ENCODE peak calls at places on chromosomes 5 and 9, in eight cellular contexts. One of them, this sample, is unnamed.

GRCh38 chr9:124593080-124594058 is 86.2 kb upstream of the NR5A1 start:
- DNase-seq in brain microvascular endothelial cell: no peak
- DNase-seq in stimulated activated CD4-positive, alpha-beta T cell treated with anti-CD3 and anti-CD28 coated beads, Interleukin-15, amount 100 ng/mL, for 1 hour: no peak
- DNase-seq in heart right ventricle: no peak
- DNase-seq in RPMI8226: no peak
- DNase-seq in GM06990: no peak
- DNase-seq in NCI-H1105 treated with DMSO at 0.1 percent for 48 hours: no peak
- DNase-seq in hepatocyte: peak
- DNase-seq in this sample: no peak

GRCh38 chr5:145509336-145510150 is 325.6 kb downstream of the PRELID2 start:
- DNase-seq in brain microvascular endothelial cell: no peak
- DNase-seq in stimulated activated CD4-positive, alpha-beta T cell treated with anti-CD3 and anti-CD28 coated beads, Interleukin-15, amount 100 ng/mL, for 1 hour: no peak
- DNase-seq in heart right ventricle: no peak
- DNase-seq in RPMI8226: no peak
- DNase-seq in GM06990: no peak
- DNase-seq in NCI-H1105 treated with DMSO at 0.1 percent for 48 hours: peak
- DNase-seq in hepatocyte: no peak
- DNase-seq in this sample: no peak

GRCh38 chr5:16615737-16616535 is 861 bp downstream of the RETREG1 start:
- DNase-seq in brain microvascular endothelial cell: no peak
- DNase-seq in stimulated activated CD4-positive, alpha-beta T cell treated with anti-CD3 and anti-CD28 coated beads, Interleukin-15, amount 100 ng/mL, for 1 hour: no peak
- DNase-seq in heart right ventricle: no peak
- DNase-seq in RPMI8226: no peak
- DNase-seq in GM06990: no peak
- DNase-seq in NCI-H1105 treated with DMSO at 0.1 percent for 48 hours: peak
- DNase-seq in hepatocyte: peak
- DNase-seq in this sample: peak

GRCh38 chr9:64773491-64773931 is 511.5 kb downstream of the FOXD4L5 start:
- DNase-seq in brain microvascular endothelial cell: no peak
- DNase-seq in stimulated activated CD4-positive, alpha-beta T cell treated with anti-CD3 and anti-CD28 coated beads, Interleukin-15, amount 100 ng/mL, for 1 hour: no peak
- DNase-seq in heart right ventricle: no peak
- DNase-seq in RPMI8226: peak
- DNase-seq in GM06990: peak
- DNase-seq in NCI-H1105 treated with DMSO at 0.1 percent for 48 hours: no peak
- DNase-seq in hepatocyte: peak
- DNase-seq in this sample: no peak

GRCh38 chr9:109753308-109753707 is 26.7 kb upstream of the PALM2AKAP2 start:
- DNase-seq in brain microvascular endothelial cell: no peak
- DNase-seq in stimulated activated CD4-positive, alpha-beta T cell treated with anti-CD3 and anti-CD28 coated beads, Interleukin-15, amount 100 ng/mL, for 1 hour: no peak
- DNase-seq in heart right ventricle: no peak
- DNase-seq in RPMI8226: no peak
- DNase-seq in GM06990: no peak
- DNase-seq in NCI-H1105 treated with DMSO at 0.1 percent for 48 hours: no peak
- DNase-seq in hepatocyte: no peak
- DNase-seq in this sample: no peak

GRCh38 chr9:120892748-120893584 is 16.0 kb upstream of the PHF19 start:
- DNase-seq in brain microvascular endothelial cell: peak
- DNase-seq in stimulated activated CD4-positive, alpha-beta T cell treated with anti-CD3 and anti-CD28 coated beads, Interleukin-15, amount 100 ng/mL, for 1 hour: no peak
- DNase-seq in heart right ventricle: no peak
- DNase-seq in RPMI8226: peak
- DNase-seq in GM06990: peak
- DNase-seq in NCI-H1105 treated with DMSO at 0.1 percent for 48 hours: no peak
- DNase-seq in hepatocyte: no peak
- DNase-seq in this sample: no peak

GRCh38 chr9:92666236-92666635 is 3.7 kb downstream of the IPPK start:
- DNase-seq in brain microvascular endothelial cell: no peak
- DNase-seq in stimulated activated CD4-positive, alpha-beta T cell treated with anti-CD3 and anti-CD28 coated beads, Interleukin-15, amount 100 ng/mL, for 1 hour: no peak
- DNase-seq in heart right ventricle: no peak
- DNase-seq in RPMI8226: no peak
- DNase-seq in GM06990: no peak
- DNase-seq in NCI-H1105 treated with DMSO at 0.1 percent for 48 hours: no peak
- DNase-seq in hepatocyte: no peak
- DNase-seq in this sample: peak

GRCh38 chr5:90553711-90554110 is 4.9 kb upstream of the ADGRV1 start:
- DNase-seq in brain microvascular endothelial cell: no peak
- DNase-seq in stimulated activated CD4-positive, alpha-beta T cell treated with anti-CD3 and anti-CD28 coated beads, Interleukin-15, amount 100 ng/mL, for 1 hour: no peak
- DNase-seq in heart right ventricle: no peak
- DNase-seq in RPMI8226: no peak
- DNase-seq in GM06990: no peak
- DNase-seq in NCI-H1105 treated with DMSO at 0.1 percent for 48 hours: no peak
- DNase-seq in hepatocyte: no peak
- DNase-seq in this sample: no peak

GRCh38 chr5:73719616-73720015 is 93.6 kb downstream of the ARHGEF28 start:
- DNase-seq in brain microvascular endothelial cell: no peak
- DNase-seq in stimulated activated CD4-positive, alpha-beta T cell treated with anti-CD3 and anti-CD28 coated beads, Interleukin-15, amount 100 ng/mL, for 1 hour: no peak
- DNase-seq in heart right ventricle: no peak
- DNase-seq in RPMI8226: no peak
- DNase-seq in GM06990: no peak
- DNase-seq in NCI-H1105 treated with DMSO at 0.1 percent for 48 hours: no peak
- DNase-seq in hepatocyte: no peak
- DNase-seq in this sample: no peak

GRCh38 chr9:125969868-125970267 is 222.7 kb downstream of the PBX3 start:
- DNase-seq in brain microvascular endothelial cell: no peak
- DNase-seq in stimulated activated CD4-positive, alpha-beta T cell treated with anti-CD3 and anti-CD28 coated beads, Interleukin-15, amount 100 ng/mL, for 1 hour: no peak
- DNase-seq in heart right ventricle: no peak
- DNase-seq in RPMI8226: no peak
- DNase-seq in GM06990: no peak
- DNase-seq in NCI-H1105 treated with DMSO at 0.1 percent for 48 hours: no peak
- DNase-seq in hepatocyte: no peak
- DNase-seq in this sample: no peak

GRCh38 chr5:177442066-177442836 is 4.4 kb upstream of the PRR7 start:
- DNase-seq in brain microvascular endothelial cell: no peak
- DNase-seq in stimulated activated CD4-positive, alpha-beta T cell treated with anti-CD3 and anti-CD28 coated beads, Interleukin-15, amount 100 ng/mL, for 1 hour: no peak
- DNase-seq in heart right ventricle: no peak
- DNase-seq in RPMI8226: no peak
- DNase-seq in GM06990: peak
- DNase-seq in NCI-H1105 treated with DMSO at 0.1 percent for 48 hours: no peak
- DNase-seq in hepatocyte: no peak
- DNase-seq in this sample: no peak

GRCh38 chr9:126791406-126792230 is 13.2 kb upstream of the ZBTB43 start:
- DNase-seq in brain microvascular endothelial cell: peak
- DNase-seq in stimulated activated CD4-positive, alpha-beta T cell treated with anti-CD3 and anti-CD28 coated beads, Interleukin-15, amount 100 ng/mL, for 1 hour: no peak
- DNase-seq in heart right ventricle: no peak
- DNase-seq in RPMI8226: peak
- DNase-seq in GM06990: no peak
- DNase-seq in NCI-H1105 treated with DMSO at 0.1 percent for 48 hours: no peak
- DNase-seq in hepatocyte: peak
- DNase-seq in this sample: no peak

GRCh38 chr5:177995691-177996595 is at the start of gene PROP1:
- DNase-seq in brain microvascular endothelial cell: no peak
- DNase-seq in stimulated activated CD4-positive, alpha-beta T cell treated with anti-CD3 and anti-CD28 coated beads, Interleukin-15, amount 100 ng/mL, for 1 hour: no peak
- DNase-seq in heart right ventricle: no peak
- DNase-seq in RPMI8226: no peak
- DNase-seq in GM06990: no peak
- DNase-seq in NCI-H1105 treated with DMSO at 0.1 percent for 48 hours: no peak
- DNase-seq in hepatocyte: no peak
- DNase-seq in this sample: no peak

GRCh38 chr9:38039907-38040682 is 28.9 kb downstream of the SHB start:
- DNase-seq in brain microvascular endothelial cell: no peak
- DNase-seq in stimulated activated CD4-positive, alpha-beta T cell treated with anti-CD3 and anti-CD28 coated beads, Interleukin-15, amount 100 ng/mL, for 1 hour: no peak
- DNase-seq in heart right ventricle: no peak
- DNase-seq in RPMI8226: no peak
- DNase-seq in GM06990: no peak
- DNase-seq in NCI-H1105 treated with DMSO at 0.1 percent for 48 hours: no peak
- DNase-seq in hepatocyte: no peak
- DNase-seq in this sample: no peak

GRCh38 chr5:97097348-97098220 is 44.8 kb downstream of the LIX1 start:
- DNase-seq in brain microvascular endothelial cell: no peak
- DNase-seq in stimulated activated CD4-positive, alpha-beta T cell treated with anti-CD3 and anti-CD28 coated beads, Interleukin-15, amount 100 ng/mL, for 1 hour: no peak
- DNase-seq in heart right ventricle: no peak
- DNase-seq in RPMI8226: no peak
- DNase-seq in GM06990: no peak
- DNase-seq in NCI-H1105 treated with DMSO at 0.1 percent for 48 hours: no peak
- DNase-seq in hepatocyte: no peak
- DNase-seq in this sample: no peak

GRCh38 chr9:133854785-133855184 is 116.6 kb upstream of the SARDH start:
- DNase-seq in brain microvascular endothelial cell: no peak
- DNase-seq in stimulated activated CD4-positive, alpha-beta T cell treated with anti-CD3 and anti-CD28 coated beads, Interleukin-15, amount 100 ng/mL, for 1 hour: no peak
- DNase-seq in heart right ventricle: no peak
- DNase-seq in RPMI8226: no peak
- DNase-seq in GM06990: no peak
- DNase-seq in NCI-H1105 treated with DMSO at 0.1 percent for 48 hours: no peak
- DNase-seq in hepatocyte: no peak
- DNase-seq in this sample: no peak

GRCh38 chr5:72543365-72543764 is 36.2 kb upstream of the ZNF366 start:
- DNase-seq in brain microvascular endothelial cell: peak
- DNase-seq in stimulated activated CD4-positive, alpha-beta T cell treated with anti-CD3 and anti-CD28 coated beads, Interleukin-15, amount 100 ng/mL, for 1 hour: no peak
- DNase-seq in heart right ventricle: no peak
- DNase-seq in RPMI8226: no peak
- DNase-seq in GM06990: no peak
- DNase-seq in NCI-H1105 treated with DMSO at 0.1 percent for 48 hours: no peak
- DNase-seq in hepatocyte: no peak
- DNase-seq in this sample: no peak

GRCh38 chr9:37392272-37392671 is 30.2 kb upstream of the GRHPR start:
- DNase-seq in brain microvascular endothelial cell: no peak
- DNase-seq in stimulated activated CD4-positive, alpha-beta T cell treated with anti-CD3 and anti-CD28 coated beads, Interleukin-15, amount 100 ng/mL, for 1 hour: no peak
- DNase-seq in heart right ventricle: no peak
- DNase-seq in RPMI8226: no peak
- DNase-seq in GM06990: no peak
- DNase-seq in NCI-H1105 treated with DMSO at 0.1 percent for 48 hours: no peak
- DNase-seq in hepatocyte: no peak
- DNase-seq in this sample: no peak

GRCh38 chr5:141785135-141785534 is 93.1 kb downstream of the PCDH1 start:
- DNase-seq in brain microvascular endothelial cell: no peak
- DNase-seq in stimulated activated CD4-positive, alpha-beta T cell treated with anti-CD3 and anti-CD28 coated beads, Interleukin-15, amount 100 ng/mL, for 1 hour: no peak
- DNase-seq in heart right ventricle: no peak
- DNase-seq in RPMI8226: no peak
- DNase-seq in GM06990: no peak
- DNase-seq in NCI-H1105 treated with DMSO at 0.1 percent for 48 hours: no peak
- DNase-seq in hepatocyte: no peak
- DNase-seq in this sample: no peak

GRCh38 chr5:35218981-35219380 is 11.3 kb downstream of the PRLR start:
- DNase-seq in brain microvascular endothelial cell: no peak
- DNase-seq in stimulated activated CD4-positive, alpha-beta T cell treated with anti-CD3 and anti-CD28 coated beads, Interleukin-15, amount 100 ng/mL, for 1 hour: no peak
- DNase-seq in heart right ventricle: no peak
- DNase-seq in RPMI8226: no peak
- DNase-seq in GM06990: no peak
- DNase-seq in NCI-H1105 treated with DMSO at 0.1 percent for 48 hours: no peak
- DNase-seq in hepatocyte: no peak
- DNase-seq in this sample: no peak

GRCh38 chr5:158874814-158875213 is 224.9 kb downstream of the EBF1 start:
- DNase-seq in brain microvascular endothelial cell: no peak
- DNase-seq in stimulated activated CD4-positive, alpha-beta T cell treated with anti-CD3 and anti-CD28 coated beads, Interleukin-15, amount 100 ng/mL, for 1 hour: no peak
- DNase-seq in heart right ventricle: no peak
- DNase-seq in RPMI8226: no peak
- DNase-seq in GM06990: no peak
- DNase-seq in NCI-H1105 treated with DMSO at 0.1 percent for 48 hours: no peak
- DNase-seq in hepatocyte: no peak
- DNase-seq in this sample: no peak

GRCh38 chr5:1185652-1186350 is 15.6 kb upstream of the SLC6A19 start:
- DNase-seq in brain microvascular endothelial cell: no peak
- DNase-seq in stimulated activated CD4-positive, alpha-beta T cell treated with anti-CD3 and anti-CD28 coated beads, Interleukin-15, amount 100 ng/mL, for 1 hour: no peak
- DNase-seq in heart right ventricle: no peak
- DNase-seq in RPMI8226: no peak
- DNase-seq in GM06990: no peak
- DNase-seq in NCI-H1105 treated with DMSO at 0.1 percent for 48 hours: no peak
- DNase-seq in hepatocyte: peak
- DNase-seq in this sample: no peak

GRCh38 chr9:128550226-128550625 is 2.2 kb upstream of the SPTAN1 start:
- DNase-seq in brain microvascular endothelial cell: no peak
- DNase-seq in stimulated activated CD4-positive, alpha-beta T cell treated with anti-CD3 and anti-CD28 coated beads, Interleukin-15, amount 100 ng/mL, for 1 hour: no peak
- DNase-seq in heart right ventricle: no peak
- DNase-seq in RPMI8226: no peak
- DNase-seq in GM06990: no peak
- DNase-seq in NCI-H1105 treated with DMSO at 0.1 percent for 48 hours: no peak
- DNase-seq in hepatocyte: no peak
- DNase-seq in this sample: no peak

GRCh38 chr9:115200711-115201505 is 83.0 kb upstream of the TNC start:
- DNase-seq in brain microvascular endothelial cell: no peak
- DNase-seq in stimulated activated CD4-positive, alpha-beta T cell treated with anti-CD3 and anti-CD28 coated beads, Interleukin-15, amount 100 ng/mL, for 1 hour: no peak
- DNase-seq in heart right ventricle: no peak
- DNase-seq in RPMI8226: no peak
- DNase-seq in GM06990: no peak
- DNase-seq in NCI-H1105 treated with DMSO at 0.1 percent for 48 hours: no peak
- DNase-seq in hepatocyte: no peak
- DNase-seq in this sample: no peak

GRCh38 chr5:83846601-83847000 is 125.9 kb upstream of the HAPLN1 start:
- DNase-seq in brain microvascular endothelial cell: no peak
- DNase-seq in stimulated activated CD4-positive, alpha-beta T cell treated with anti-CD3 and anti-CD28 coated beads, Interleukin-15, amount 100 ng/mL, for 1 hour: no peak
- DNase-seq in heart right ventricle: no peak
- DNase-seq in RPMI8226: no peak
- DNase-seq in GM06990: no peak
- DNase-seq in NCI-H1105 treated with DMSO at 0.1 percent for 48 hours: no peak
- DNase-seq in hepatocyte: no peak
- DNase-seq in this sample: no peak

GRCh38 chr5:9927106-9927505 is 297.0 kb upstream of the TAS2R1 start:
- DNase-seq in brain microvascular endothelial cell: peak
- DNase-seq in stimulated activated CD4-positive, alpha-beta T cell treated with anti-CD3 and anti-CD28 coated beads, Interleukin-15, amount 100 ng/mL, for 1 hour: no peak
- DNase-seq in heart right ventricle: no peak
- DNase-seq in RPMI8226: no peak
- DNase-seq in GM06990: no peak
- DNase-seq in NCI-H1105 treated with DMSO at 0.1 percent for 48 hours: no peak
- DNase-seq in hepatocyte: no peak
- DNase-seq in this sample: no peak

This sample was measured in LNCaP clone FGC.